ENCODE peak calls at places on chromosomes 2 and 18, in eight cellular contexts. One of them, this sample, is unnamed.

GRCh38 chr2:96205888-96206287 is 2.7 kb downstream of the STARD7 start:
- DNase-seq in prostate gland: no peak
- DNase-seq in cardiac muscle cell: peak
- DNase-seq in EL: peak
- DNase-seq in ACHN: no peak
- DNase-seq in RKO: peak
- DNase-seq in fibroblast of the aortic adventitia: peak
- DNase-seq in upper lobe of right lung: no peak
- DNase-seq in this sample: peak

GRCh38 chr18:23799540-23799939 is 110.3 kb downstream of the LAMA3 start:
- DNase-seq in cardiac muscle cell: no peak
- DNase-seq in fibroblast of the aortic adventitia: no peak
- DNase-seq in prostate gland: no peak
- DNase-seq in RKO: no peak
- DNase-seq in EL: no peak
- DNase-seq in upper lobe of right lung: no peak
- DNase-seq in ACHN: no peak
- DNase-seq in this sample: no peak

GRCh38 chr2:43539991-43540860 is 55.6 kb downstream of the THADA start:
- DNase-seq in EL: peak
- DNase-seq in upper lobe of right lung: no peak
- DNase-seq in fibroblast of the aortic adventitia: peak
- DNase-seq in ACHN: peak
- DNase-seq in prostate gland: peak
- DNase-seq in RKO: peak
- DNase-seq in cardiac muscle cell: peak
- DNase-seq in this sample: peak

GRCh38 chr2:220478305-220479058 is 851.1 kb downstream of the SLC4A3 start:
- DNase-seq in RKO: no peak
- DNase-seq in cardiac muscle cell: no peak
- DNase-seq in upper lobe of right lung: no peak
- DNase-seq in EL: no peak
- DNase-seq in ACHN: no peak
- DNase-seq in fibroblast of the aortic adventitia: no peak
- DNase-seq in prostate gland: peak
- DNase-seq in this sample: no peak

GRCh38 chr2:15271941-15272340 is 289.2 kb downstream of the NBAS start:
- DNase-seq in fibroblast of the aortic adventitia: no peak
- DNase-seq in prostate gland: no peak
- DNase-seq in upper lobe of right lung: no peak
- DNase-seq in ACHN: no peak
- DNase-seq in EL: peak
- DNase-seq in RKO: no peak
- DNase-seq in cardiac muscle cell: no peak
- DNase-seq in this sample: no peak

GRCh38 chr2:64543006-64543697 is 19.0 kb downstream of the AFTPH start:
- DNase-seq in fibroblast of the aortic adventitia: peak
- DNase-seq in cardiac muscle cell: no peak
- DNase-seq in RKO: no peak
- DNase-seq in EL: peak
- DNase-seq in prostate gland: no peak
- DNase-seq in ACHN: no peak
- DNase-seq in upper lobe of right lung: no peak
- DNase-seq in this sample: no peak

GRCh38 chr18:46477425-46478011 is 179.5 kb downstream of the LOXHD1 start:
- DNase-seq in cardiac muscle cell: no peak
- DNase-seq in EL: no peak
- DNase-seq in fibroblast of the aortic adventitia: no peak
- DNase-seq in ACHN: no peak
- DNase-seq in upper lobe of right lung: no peak
- DNase-seq in RKO: no peak
- DNase-seq in prostate gland: no peak
- DNase-seq in this sample: peak

GRCh38 chr2:169162613-169163012 is 93.2 kb downstream of the DHRS9 start:
- DNase-seq in fibroblast of the aortic adventitia: no peak
- DNase-seq in EL: no peak
- DNase-seq in cardiac muscle cell: no peak
- DNase-seq in prostate gland: no peak
- DNase-seq in ACHN: no peak
- DNase-seq in upper lobe of right lung: no peak
- DNase-seq in RKO: no peak
- DNase-seq in this sample: no peak

GRCh38 chr2:62112192-62112591 is 83.7 kb upstream of the B3GNT2 start:
- DNase-seq in fibroblast of the aortic adventitia: peak
- DNase-seq in ACHN: no peak
- DNase-seq in cardiac muscle cell: no peak
- DNase-seq in prostate gland: peak
- DNase-seq in upper lobe of right lung: no peak
- DNase-seq in EL: peak
- DNase-seq in RKO: no peak
- DNase-seq in this sample: no peak

GRCh38 chr2:174785481-174785880 is 21.2 kb upstream of the CHRNA1 start:
- DNase-seq in cardiac muscle cell: no peak
- DNase-seq in upper lobe of right lung: no peak
- DNase-seq in ACHN: no peak
- DNase-seq in fibroblast of the aortic adventitia: no peak
- DNase-seq in EL: no peak
- DNase-seq in prostate gland: no peak
- DNase-seq in RKO: no peak
- DNase-seq in this sample: no peak

GRCh38 chr2:45195916-45196315 is 186.7 kb upstream of the SIX2 start:
- DNase-seq in cardiac muscle cell: no peak
- DNase-seq in prostate gland: no peak
- DNase-seq in RKO: no peak
- DNase-seq in upper lobe of right lung: no peak
- DNase-seq in EL: no peak
- DNase-seq in fibroblast of the aortic adventitia: no peak
- DNase-seq in ACHN: no peak
- DNase-seq in this sample: no peak

GRCh38 chr2:119005081-119005480 is 63.1 kb downstream of the MARCO start:
- DNase-seq in RKO: no peak
- DNase-seq in prostate gland: no peak
- DNase-seq in upper lobe of right lung: no peak
- DNase-seq in fibroblast of the aortic adventitia: no peak
- DNase-seq in cardiac muscle cell: no peak
- DNase-seq in EL: no peak
- DNase-seq in ACHN: no peak
- DNase-seq in this sample: no peak

GRCh38 chr2:42767899-42768705 is 4.2 kb upstream of the OXER1 start:
- DNase-seq in ACHN: no peak
- DNase-seq in prostate gland: no peak
- DNase-seq in upper lobe of right lung: no peak
- DNase-seq in RKO: no peak
- DNase-seq in cardiac muscle cell: no peak
- DNase-seq in EL: no peak
- DNase-seq in fibroblast of the aortic adventitia: no peak
- DNase-seq in this sample: no peak

GRCh38 chr18:54805571-54806334 is 22.5 kb upstream of the RAB27B start:
- DNase-seq in ACHN: no peak
- DNase-seq in fibroblast of the aortic adventitia: peak
- DNase-seq in cardiac muscle cell: peak
- DNase-seq in prostate gland: no peak
- DNase-seq in EL: peak
- DNase-seq in upper lobe of right lung: no peak
- DNase-seq in RKO: no peak
- DNase-seq in this sample: no peak

GRCh38 chr2:30254692-30255015 is 23.3 kb downstream of the LBH start:
- DNase-seq in cardiac muscle cell: no peak
- DNase-seq in prostate gland: no peak
- DNase-seq in ACHN: no peak
- DNase-seq in EL: no peak
- DNase-seq in fibroblast of the aortic adventitia: no peak
- DNase-seq in RKO: no peak
- DNase-seq in upper lobe of right lung: no peak
- DNase-seq in this sample: peak

GRCh38 chr2:222506230-222506934 is 82.0 kb downstream of the SGPP2 start:
- DNase-seq in cardiac muscle cell: no peak
- DNase-seq in EL: no peak
- DNase-seq in fibroblast of the aortic adventitia: no peak
- DNase-seq in upper lobe of right lung: no peak
- DNase-seq in prostate gland: no peak
- DNase-seq in RKO: no peak
- DNase-seq in ACHN: no peak
- DNase-seq in this sample: no peak

GRCh38 chr2:8511868-8512612 is 169.8 kb upstream of the ID2 start:
- DNase-seq in fibroblast of the aortic adventitia: peak
- DNase-seq in upper lobe of right lung: no peak
- DNase-seq in RKO: peak
- DNase-seq in cardiac muscle cell: peak
- DNase-seq in ACHN: no peak
- DNase-seq in prostate gland: no peak
- DNase-seq in EL: peak
- DNase-seq in this sample: no peak

GRCh38 chr2:101327863-101328394 is 19.4 kb upstream of the RNF149 start:
- DNase-seq in prostate gland: peak
- DNase-seq in RKO: no peak
- DNase-seq in ACHN: no peak
- DNase-seq in fibroblast of the aortic adventitia: no peak
- DNase-seq in upper lobe of right lung: no peak
- DNase-seq in EL: no peak
- DNase-seq in cardiac muscle cell: no peak
- DNase-seq in this sample: peak

GRCh38 chr2:215401896-215402379 is 33.9 kb downstream of the FN1 start:
- DNase-seq in prostate gland: no peak
- DNase-seq in ACHN: peak
- DNase-seq in upper lobe of right lung: no peak
- DNase-seq in fibroblast of the aortic adventitia: peak
- DNase-seq in RKO: no peak
- DNase-seq in cardiac muscle cell: peak
- DNase-seq in EL: peak
- DNase-seq in this sample: peak

GRCh38 chr2:216348909-216349308 is 23.4 kb downstream of the MARCHF4 start:
- DNase-seq in prostate gland: no peak
- DNase-seq in RKO: peak
- DNase-seq in cardiac muscle cell: peak
- DNase-seq in fibroblast of the aortic adventitia: peak
- DNase-seq in EL: peak
- DNase-seq in ACHN: peak
- DNase-seq in upper lobe of right lung: no peak
- DNase-seq in this sample: no peak

GRCh38 chr18:58863539-58864145 is 1.0 kb upstream of the ZNF532 start:
- DNase-seq in fibroblast of the aortic adventitia: no peak
- DNase-seq in upper lobe of right lung: peak
- DNase-seq in RKO: no peak
- DNase-seq in prostate gland: peak
- DNase-seq in ACHN: peak
- DNase-seq in cardiac muscle cell: peak
- DNase-seq in EL: peak
- DNase-seq in this sample: peak

GRCh38 chr2:120497261-120497977 is 151.5 kb downstream of the INHBB start:
- DNase-seq in EL: no peak
- DNase-seq in prostate gland: no peak
- DNase-seq in fibroblast of the aortic adventitia: no peak
- DNase-seq in upper lobe of right lung: no peak
- DNase-seq in ACHN: no peak
- DNase-seq in RKO: no peak
- DNase-seq in cardiac muscle cell: no peak
- DNase-seq in this sample: no peak

GRCh38 chr18:24704921-24705620 is 244.6 kb downstream of the HRH4 start:
- DNase-seq in EL: peak
- DNase-seq in fibroblast of the aortic adventitia: no peak
- DNase-seq in upper lobe of right lung: no peak
- DNase-seq in ACHN: no peak
- DNase-seq in RKO: no peak
- DNase-seq in cardiac muscle cell: no peak
- DNase-seq in prostate gland: no peak
- DNase-seq in this sample: no peak

GRCh38 chr2:63614983-63615945 is 26.5 kb downstream of the MDH1 start:
- DNase-seq in RKO: no peak
- DNase-seq in EL: peak
- DNase-seq in upper lobe of right lung: no peak
- DNase-seq in prostate gland: peak
- DNase-seq in cardiac muscle cell: peak
- DNase-seq in ACHN: no peak
- DNase-seq in fibroblast of the aortic adventitia: peak
- DNase-seq in this sample: no peak

GRCh38 chr2:189685540-189686229 is 11.2 kb downstream of the ANKAR start:
- DNase-seq in ACHN: peak
- DNase-seq in RKO: no peak
- DNase-seq in fibroblast of the aortic adventitia: peak
- DNase-seq in upper lobe of right lung: no peak
- DNase-seq in prostate gland: no peak
- DNase-seq in cardiac muscle cell: peak
- DNase-seq in EL: peak
- DNase-seq in this sample: peak

GRCh38 chr18:35460719-35461118 is 37.0 kb downstream of the INO80C start:
- DNase-seq in EL: peak
- DNase-seq in upper lobe of right lung: no peak
- DNase-seq in fibroblast of the aortic adventitia: peak
- DNase-seq in ACHN: no peak
- DNase-seq in prostate gland: no peak
- DNase-seq in RKO: no peak
- DNase-seq in cardiac muscle cell: peak
- DNase-seq in this sample: no peak

GRCh38 chr2:239544141-239544800 is 143.5 kb upstream of the HDAC4 start:
- DNase-seq in upper lobe of right lung: no peak
- DNase-seq in ACHN: no peak
- DNase-seq in prostate gland: no peak
- DNase-seq in fibroblast of the aortic adventitia: peak
- DNase-seq in cardiac muscle cell: peak
- DNase-seq in RKO: no peak
- DNase-seq in EL: no peak
- DNase-seq in this sample: no peak

GRCh38 chr2:12765203-12765602 is 48.5 kb downstream of the TRIB2 start:
- DNase-seq in RKO: no peak
- DNase-seq in ACHN: no peak
- DNase-seq in upper lobe of right lung: no peak
- DNase-seq in EL: peak
- DNase-seq in fibroblast of the aortic adventitia: no peak
- DNase-seq in prostate gland: no peak
- DNase-seq in cardiac muscle cell: no peak
- DNase-seq in this sample: no peak

GRCh38 chr2:64840419-64840818 is 148.8 kb upstream of the SLC1A4 start:
- DNase-seq in RKO: no peak
- DNase-seq in EL: no peak
- DNase-seq in prostate gland: no peak
- DNase-seq in cardiac muscle cell: no peak
- DNase-seq in ACHN: no peak
- DNase-seq in fibroblast of the aortic adventitia: peak
- DNase-seq in upper lobe of right lung: no peak
- DNase-seq in this sample: no peak

GRCh38 chr2:14182227-14182946 is 450.1 kb upstream of the LRATD1 start:
- DNase-seq in cardiac muscle cell: no peak
- DNase-seq in ACHN: no peak
- DNase-seq in prostate gland: no peak
- DNase-seq in EL: no peak
- DNase-seq in RKO: no peak
- DNase-seq in upper lobe of right lung: peak
- DNase-seq in fibroblast of the aortic adventitia: no peak
- DNase-seq in this sample: no peak

GRCh38 chr2:235914756-235915155 is 253.4 kb downstream of the GBX2 start:
- DNase-seq in prostate gland: no peak
- DNase-seq in fibroblast of the aortic adventitia: no peak
- DNase-seq in cardiac muscle cell: no peak
- DNase-seq in RKO: no peak
- DNase-seq in ACHN: no peak
- DNase-seq in upper lobe of right lung: no peak
- DNase-seq in EL: no peak
- DNase-seq in this sample: no peak

GRCh38 chr2:9296559-9296958 is 89.9 kb downstream of the ASAP2 start:
- DNase-seq in prostate gland: no peak
- DNase-seq in ACHN: no peak
- DNase-seq in upper lobe of right lung: no peak
- DNase-seq in cardiac muscle cell: no peak
- DNase-seq in RKO: no peak
- DNase-seq in fibroblast of the aortic adventitia: no peak
- DNase-seq in EL: no peak
- DNase-seq in this sample: no peak